ENCODE peak calls at places on chromosomes 5 and 9, in six cellular contexts. T is fibroblast of the aortic adventitia, X is HFF-Myc, H is WERI-Rb-1, M is IMR-90, Y is left ventricle myocardium inferior. V is an unnamed sample.

GRCh38 chr5:59206132-59206581 is 623.3 kb downstream of the RAB3C start:
- DNase-seq in T (peak; percentile 60), X (peak; percentile 52), Y (no peak), H (no peak), M (peak; percentile 70), V (no peak)

GRCh38 chr5:86407711-86408110 is 210.0 kb upstream of the COX7C start:
- DNase-seq in X (no peak), Y (no peak), M (no peak), H (no peak), T (no peak), V (no peak)

GRCh38 chr5:170247363-170247762 is 14.6 kb downstream of the C5orf58 start:
- DNase-seq in H (no peak), X (no peak), M (no peak), T (no peak), Y (no peak), V (no peak)

GRCh38 chr5:14502291-14502690 is 79.3 kb upstream of the OTULINL start:
- DNase-seq in M (no peak), T (no peak), Y (no peak), X (no peak), H (no peak), V (no peak)

GRCh38 chr5:154197801-154198461 is 7.4 kb downstream of the GALNT10 start:
- DNase-seq in M (peak; percentile 35), T (peak; percentile 74), X (no peak), Y (no peak), H (no peak), V (no peak)

GRCh38 chr5:68529581-68529980 is 314.0 kb downstream of the PIK3R1 start:
- DNase-seq in M (peak; percentile 35), Y (no peak), X (no peak), H (no peak), T (peak; percentile 36), V (no peak)

GRCh38 chr9:5688109-5688508 is 59.2 kb downstream of the RIC1 start:
- DNase-seq in X (no peak), H (no peak), T (peak; percentile 25), Y (no peak), M (peak; percentile 31), V (no peak)

GRCh38 chr9:95005276-95006141 is 279.0 kb downstream of the AOPEP start:
- DNase-seq in Y (no peak), X (no peak), T (peak; percentile 40), M (no peak), H (peak; percentile 16), V (no peak)

GRCh38 chr9:101566904-101567724 is 27.7 kb downstream of the PPP3R2 start:
- DNase-seq in Y (no peak), T (peak; percentile 39), X (no peak), H (peak; percentile 33), M (peak; percentile 68), V (no peak)

GRCh38 chr5:67792891-67793290 is 422.7 kb upstream of the PIK3R1 start:
- DNase-seq in T (peak; percentile 49), M (no peak), H (no peak), Y (peak; percentile 75), X (no peak), V (no peak)

GRCh38 chr9:25681270-25681669 is 3.0 kb upstream of the TUSC1 start:
- DNase-seq in X (no peak), Y (no peak), M (peak; percentile 86), T (peak; percentile 90), H (no peak), V (no peak)

GRCh38 chr9:83281306-83282255 is 218.6 kb upstream of the RASEF start:
- DNase-seq in M (no peak), Y (no peak), H (no peak), X (peak; percentile 39), T (peak; percentile 60), V (no peak)

GRCh38 chr5:129271309-129271708 is 176.8 kb downstream of the ISOC1 start:
- DNase-seq in X (no peak), Y (no peak), M (no peak), T (peak; percentile 58), H (peak; percentile 13), V (no peak)

GRCh38 chr9:16985559-16986348 is 115.3 kb upstream of the BNC2 start:
- DNase-seq in T (peak; percentile 87), X (peak; percentile 31), Y (no peak), M (peak; percentile 93), H (no peak), V (peak; percentile 96)

GRCh38 chr9:109794361-109795012 is 14.5 kb downstream of the PALM2AKAP2 start:
- DNase-seq in M (peak; percentile 15), X (no peak), H (no peak), Y (no peak), T (peak; percentile 54), V (no peak)
- H3K4me3 ChIP-seq in M (no peak overlapping the region), X (no peak overlapping the region), H (no peak overlapping the region), Y (no peak overlapping the region), T (no peak overlapping the region), V (no peak overlapping the region)

GRCh38 chr9:129885018-129885669 is 49.9 kb downstream of the USP20 start:
- DNase-seq in X (no peak), M (no peak), T (no peak), H (peak; percentile 77), Y (no peak), V (no peak)

GRCh38 chr9:129884220-129885017 is 49.2 kb downstream of the USP20 start:
- DNase-seq in T (peak; percentile 56), X (peak; percentile 62), Y (peak; percentile 90), H (peak; percentile 98), M (peak; percentile 71), V (peak; percentile 95)

GRCh38 chr9:129886226-129887174 is 51.2 kb downstream of the USP20 start:
- DNase-seq in H (no peak), T (peak; percentile 17), X (no peak), Y (no peak), M (no peak), V (no peak)

GRCh38 chr9:129887210-129888084 is 52.2 kb downstream of the USP20 start:
- DNase-seq in Y (no peak), X (no peak), T (peak; percentile 67), M (peak; percentile 81), H (no peak), V (no peak)

DNA sequence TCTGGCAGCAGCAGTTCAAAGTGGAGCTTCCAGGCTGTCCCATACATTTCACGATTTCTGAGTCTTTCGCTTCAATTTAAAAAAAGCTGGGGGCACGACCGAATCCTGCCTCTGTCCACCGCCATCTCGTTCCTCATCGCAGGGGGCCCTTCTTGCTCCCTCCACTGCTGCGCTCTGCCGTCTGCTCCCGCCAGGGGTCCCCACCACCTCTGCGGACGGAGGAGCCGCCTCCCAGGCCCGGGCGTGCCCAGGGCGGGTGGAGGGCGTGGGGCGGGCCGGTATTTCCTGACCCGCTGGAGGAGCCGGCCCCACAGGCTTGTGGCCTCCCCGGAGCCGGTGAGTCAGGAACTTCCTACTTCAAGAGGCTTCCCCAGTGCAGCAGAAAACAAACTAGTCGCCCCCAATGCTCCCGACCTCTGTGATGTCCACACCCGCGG is 50.4 kb downstream of the USP20 start:
- DNase-seq in X (peak; percentile 43), M (peak; percentile 89), T (peak; percentile 89), H (peak; percentile 96), Y (peak; percentile 93), V (peak; percentile 81)
- H3K4me3 ChIP-seq in X (no peak overlapping the region), M (no peak overlapping the region), T (peak overlapping the region; percentile 13), H (peak overlapping the region; percentile 57), Y (peak overlapping the region; percentile 66), V (peak overlapping the region; percentile 55)

DNA sequence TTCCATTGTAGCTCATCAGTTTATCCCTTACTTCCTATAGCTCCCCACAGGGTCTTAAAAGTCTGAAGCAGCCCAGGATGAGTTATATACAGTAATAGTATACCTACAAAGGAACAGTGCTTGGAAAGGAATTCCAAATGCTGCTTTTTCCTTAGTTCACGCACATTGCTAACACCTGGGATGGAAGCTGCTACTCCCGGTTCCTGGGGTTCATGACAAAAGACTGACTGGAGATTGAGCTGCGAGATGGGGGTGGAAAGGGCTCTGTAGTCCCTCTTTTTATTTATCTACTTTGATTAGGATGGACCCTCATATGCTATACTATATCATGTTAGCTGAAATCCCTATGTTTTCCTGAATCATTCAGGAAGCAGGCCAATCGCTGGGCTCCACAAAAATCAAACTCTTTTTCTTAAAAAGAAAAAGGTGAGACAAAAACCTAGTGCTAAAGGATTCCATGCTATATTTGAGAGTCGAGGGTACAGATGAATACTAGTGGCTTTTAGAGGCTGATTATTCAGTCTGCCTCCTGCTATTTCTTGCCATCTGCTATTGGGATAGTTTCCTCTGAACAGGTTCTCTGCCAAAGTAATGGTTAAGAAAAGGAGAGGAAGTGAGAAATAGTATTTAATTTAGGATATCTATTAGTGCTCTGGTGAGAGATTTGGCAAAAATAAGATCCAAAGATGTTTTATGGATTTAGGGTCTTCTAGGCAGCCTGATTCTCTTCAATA is 81.2 kb downstream of the MRPS27 start:
- DNase-seq in Y (no peak), X (no peak), H (no peak), M (no peak), T (no peak), V (no peak)
- H3K4me3 ChIP-seq in Y (no peak overlapping the region), X (no peak overlapping the region), H (no peak overlapping the region), M (no peak overlapping the region), T (no peak overlapping the region), V (no peak overlapping the region)

DNA sequence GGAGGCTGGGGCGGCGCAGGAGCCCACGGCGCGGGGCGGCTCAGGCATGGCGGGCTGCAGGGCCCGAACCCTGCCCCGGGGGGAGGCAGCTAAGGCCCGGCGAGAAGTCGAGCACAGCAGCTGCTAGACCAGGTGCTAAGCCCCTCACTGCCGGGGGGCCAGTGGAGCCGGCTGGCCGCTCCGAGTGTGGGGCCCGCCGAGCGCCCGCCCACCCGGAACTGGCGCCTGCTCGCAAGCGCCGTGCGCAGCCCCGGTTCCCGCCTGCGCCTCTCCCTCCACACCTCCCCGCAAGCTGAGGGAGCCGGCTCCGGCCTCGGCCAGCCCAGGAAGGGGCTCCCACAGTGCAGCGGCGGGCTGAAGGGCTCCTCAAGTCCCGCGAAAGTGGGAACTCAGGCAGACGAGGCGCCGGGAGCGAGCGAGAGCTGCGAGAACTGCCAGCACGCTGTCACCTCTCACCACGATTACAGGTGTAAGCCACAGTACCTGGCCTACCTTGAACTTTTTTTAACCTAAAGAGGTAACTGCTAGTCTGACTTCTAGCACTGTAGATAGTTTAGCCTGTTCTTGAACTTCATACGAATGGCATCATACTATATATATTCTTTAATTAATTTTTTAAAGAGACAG is 35.6 kb downstream of the PTGS1 start:
- DNase-seq in X (no peak), H (no peak), T (no peak), Y (no peak), M (no peak), V (no peak)
- H3K4me3 ChIP-seq in X (no peak overlapping the region), H (no peak overlapping the region), T (no peak overlapping the region), Y (no peak overlapping the region), M (no peak overlapping the region), V (no peak overlapping the region)

GRCh38 chr5:125005287-125005686 is 258.8 kb upstream of the ZNF608 start:
- DNase-seq in X (no peak), T (no peak), Y (no peak), H (no peak), M (no peak), V (no peak)
- H3K4me3 ChIP-seq in X (no peak overlapping the region), T (no peak overlapping the region), Y (no peak overlapping the region), H (no peak overlapping the region), M (no peak overlapping the region), V (no peak overlapping the region)

GRCh38 chr9:108634669-108635462 is 220.9 kb downstream of the ACTL7B start:
- DNase-seq in T (no peak), M (no peak), X (no peak), Y (no peak), H (no peak), V (no peak)
- H3K4me3 ChIP-seq in T (no peak overlapping the region), M (no peak overlapping the region), X (no peak overlapping the region), Y (no peak overlapping the region), H (no peak overlapping the region), V (no peak overlapping the region)